ENCODE peak calls at places on chromosomes 11 and 22, in five cellular contexts. X, U, Z, I and D are unnamed samples.

GRCh38 chr22:42363851-42364250 is 68.4 kb downstream of the NFAM1 start:
- DNase-seq in X (no peak), U (no peak), Z (no peak), I (no peak), D (no peak)

GRCh38 chr11:85663781-85664560 is 958 bp downstream of the CREBZF start:
- DNase-seq in X (peak), U (peak), Z (peak), I (peak), D (peak)

GRCh38 chr11:83249972-83250593 is 36.1 kb downstream of the CCDC90B start:
- DNase-seq in X (peak), U (no peak), Z (no peak), I (no peak), D (peak)

GRCh38 chr11:32870676-32871075 is 21.9 kb upstream of the QSER1 start:
- DNase-seq in X (no peak), U (no peak), Z (no peak), I (no peak), D (peak)

GRCh38 chr11:96259053-96259837 is 83.8 kb downstream of the MAML2 start:
- DNase-seq in X (no peak), U (no peak), Z (no peak), I (no peak), D (peak)

GRCh38 chr11:100353083-100353482 is 334.0 kb upstream of the ARHGAP42 start:
- DNase-seq in X (no peak), U (no peak), Z (no peak), I (no peak), D (no peak)

GRCh38 chr22:40258463-40259046 is 80.8 kb downstream of the TNRC6B start:
- DNase-seq in X (no peak), U (no peak), Z (no peak), I (no peak), D (no peak)

GRCh38 chr11:97364047-97364446 is 974.2 kb downstream of the JRKL start:
- DNase-seq in X (no peak), U (no peak), Z (no peak), I (no peak), D (peak)

GRCh38 chr11:73812234-73812633 is 24.6 kb downstream of the MRPL48 start:
- DNase-seq in X (no peak), U (no peak), Z (no peak), I (no peak), D (peak)

GRCh38 chr22:35534091-35534490 is 6.5 kb upstream of the RASD2 start:
- DNase-seq in X (no peak), U (no peak), Z (no peak), I (no peak), D (no peak)